ENCODE peak calls at places on chromosomes 4 and X, in six cellular contexts. V, U, D, Y, G and L are unnamed samples. For H3K4me1, the result is how much of the 10 kb centered on the place peaks cover.

GRCh38 chr4:53431052-53431451 is 53.6 kb downstream of the FIP1L1 start:
- DNase-seq in D (no peak), G (no peak), U (no peak), V (no peak), Y (no peak), L (no peak)

GRCh38 chr4:123986268-123986798 is 589.7 kb downstream of the SPRY1 start:
- DNase-seq in V (no peak), Y (no peak), D (peak), U (no peak), G (peak), L (peak)

GRCh38 chrX:41095962-41096955 is 11.0 kb downstream of the USP9X start:
- DNase-seq in V (no peak), Y (no peak), D (no peak), U (no peak), G (no peak), L (no peak)

GRCh38 chrX:31609130-31609529 is 537.3 kb upstream of the FTHL17 start:
- DNase-seq in D (no peak), G (no peak), V (no peak), Y (no peak), U (no peak), L (no peak)

GRCh38 chr4:48570646-48571220 is 80.7 kb downstream of the ZAR1 start:
- DNase-seq in Y (no peak), G (no peak), D (no peak), V (no peak), U (no peak), L (no peak)

GRCh38 chrX:45872480-45872879 is 671.8 kb upstream of the DIPK2B start:
- DNase-seq in Y (no peak), D (no peak), G (no peak), V (no peak), U (no peak), L (no peak)

GRCh38 chr4:39151120-39151713 is 31.1 kb upstream of the WDR19 start:
- DNase-seq in G (no peak), Y (no peak), D (no peak), U (no peak), V (no peak), L (no peak)

GRCh38 chrX:15834827-15835595 is 19.6 kb downstream of the AP1S2 start:
- DNase-seq in U (no peak), V (no peak), D (no peak), Y (no peak), G (no peak), L (no peak)

GRCh38 chrX:152907084-152907651 is 9.3 kb downstream of the ZNF185 start:
- DNase-seq in U (no peak), V (no peak), G (no peak), Y (no peak), D (no peak), L (no peak)

GRCh38 chr4:154626793-154627484 is 14.5 kb upstream of the FGG start:
- DNase-seq in V (peak), D (peak), Y (peak), G (peak), U (peak), L (no peak)

GRCh38 chrX:64093761-64094160 is 111.7 kb downstream of the AMER1 start:
- DNase-seq in U (no peak), G (no peak), Y (no peak), V (no peak), D (no peak), L (no peak)

GRCh38 chr4:113869743-113870375 is 108.3 kb upstream of the CAMK2D start:
- DNase-seq in Y (no peak), U (no peak), G (no peak), D (no peak), V (peak), L (no peak)

GRCh38 chr4:167622481-167623240 is 388.4 kb upstream of the SPOCK3 start:
- DNase-seq in Y (no peak), G (no peak), D (peak), V (peak), U (peak), L (no peak)

GRCh38 chr4:54971474-54971950 is 153.9 kb downstream of the KDR start:
- DNase-seq in D (no peak), Y (no peak), G (no peak), U (peak), V (no peak), L (peak)

GRCh38 chrX:139203681-139204575 is 326.6 kb upstream of the F9 start:
- DNase-seq in U (no peak), D (no peak), Y (peak), G (peak), V (peak), L (no peak)

GRCh38 chr4:102759835-102760644 is 728 bp downstream of the MANBA start:
- DNase-seq in U (peak), D (peak), Y (no peak), V (peak), G (peak), L (peak)
- TF ChIP-seq EP300 in U (no peak), D (no peak), Y (peak), V (no peak), G (no peak), L (no peak)

GRCh38 chrX:68915778-68916177 is 87.0 kb downstream of the EFNB1 start:
- DNase-seq in V (no peak), D (no peak), U (no peak), G (no peak), Y (no peak), L (no peak)

GRCh38 chrX:68912113-68912980 is 83.5 kb downstream of the EFNB1 start:
- DNase-seq in G (peak), V (no peak), U (no peak), D (no peak), Y (peak), L (no peak)

GRCh38 chrX:68909945-68910344 is 81.1 kb downstream of the EFNB1 start:
- DNase-seq in D (no peak), Y (no peak), U (no peak), G (no peak), V (no peak), L (no peak)

GRCh38 chrX:68914337-68914989 is 85.6 kb downstream of the EFNB1 start:
- DNase-seq in Y (no peak), G (no peak), D (no peak), V (no peak), U (no peak), L (no peak)

DNA sequence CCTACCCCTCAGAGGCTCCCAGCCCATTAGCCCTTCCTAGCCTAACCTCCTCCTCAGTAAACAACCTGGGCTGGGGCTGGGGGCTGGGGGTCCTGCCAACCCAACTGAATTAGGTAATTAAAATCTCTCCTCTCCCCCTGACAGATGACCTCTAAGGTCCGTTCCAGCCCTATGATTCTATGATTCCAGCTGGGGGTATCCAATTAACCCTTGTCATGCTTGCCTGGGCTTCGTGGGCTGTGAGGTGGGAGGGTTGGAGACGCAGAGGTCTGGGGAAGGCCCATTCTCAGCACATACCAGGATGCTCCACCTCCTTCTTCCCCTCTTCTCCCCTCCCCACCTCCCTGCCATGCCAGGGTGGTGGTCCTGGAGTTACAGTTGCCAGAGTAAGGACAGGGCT is 81.9 kb downstream of the EFNB1 start:
- DNase-seq in U (no peak), D (no peak), Y (no peak), V (no peak), G (no peak), L (no peak)
- H3K4me1 ChIP-seq in U (under half), D (under half), Y (under half), V (under half), G (under half), L (under half)

DNA sequence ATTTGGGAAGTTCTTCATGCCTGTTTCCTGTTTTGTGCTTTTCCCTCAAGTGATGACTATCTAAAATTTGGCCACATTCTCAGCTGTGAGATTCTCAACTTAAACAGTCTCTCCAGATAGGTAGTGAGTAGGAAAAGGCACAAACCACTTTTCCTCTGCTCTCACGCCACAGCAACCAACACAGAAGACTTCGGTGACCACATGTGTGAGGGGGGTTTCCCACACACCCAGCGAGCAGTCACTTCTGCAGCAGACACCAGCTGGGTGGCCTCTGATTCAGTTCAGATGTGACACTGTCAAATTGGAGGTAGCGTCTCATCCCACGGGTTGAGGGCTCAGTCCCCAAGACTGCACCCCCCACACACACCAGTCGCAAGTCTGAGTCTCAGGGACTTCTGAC is 25.1 kb upstream of the CLDN34 start:
- DNase-seq in V (no peak), D (peak), G (no peak), Y (no peak), U (no peak), L (no peak)
- TF ChIP-seq EP300 in V (no peak), D (no peak), G (no peak), Y (no peak), U (no peak), L (no peak)

DNA sequence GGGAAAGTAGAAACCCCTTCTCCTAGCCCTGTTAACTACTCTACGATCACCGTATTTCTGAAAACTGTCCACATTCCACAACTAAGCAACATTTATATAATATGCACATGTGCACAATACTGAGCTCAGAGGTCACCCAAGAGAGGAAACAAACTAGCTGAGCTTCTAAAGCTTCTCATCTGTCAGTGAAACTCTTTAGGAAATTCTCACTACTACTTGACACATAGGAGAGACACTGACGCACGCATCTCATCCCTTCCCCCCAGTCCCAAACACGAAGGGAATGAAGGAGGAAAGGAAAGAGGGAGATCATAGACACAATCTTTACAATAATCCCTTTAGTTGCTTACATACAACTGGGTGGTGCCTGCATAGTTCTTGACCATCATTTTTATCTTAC is 56.3 kb downstream of the METTL14 start:
- DNase-seq in G (no peak), Y (no peak), V (no peak), D (no peak), U (no peak), L (no peak)
- H3K4me1 ChIP-seq in G (under half), Y (under half), V (under half), D (under half), U (under half), L (half or more)